ENCODE peak calls at places on chromosome 21, in ten cellular contexts. One of them, this sample, is unnamed.

GRCh38 chr21:33644383-33645074 is 2.2 kb downstream of the ITSN1 start:
- DNase-seq in stimulated activated CD4-positive, alpha-beta T cell treated with anti-CD3 and anti-CD28 coated beads, Interleukin-15, amount 100 ng/mL, for 1 hour: no peak
- DNase-seq in brain microvascular endothelial cell: peak
- DNase-seq in AG09309: peak
- DNase-seq in OCI-M1: no peak
- DNase-seq in myocyte: no peak
- DNase-seq in aorta: no peak
- DNase-seq in IMR-90: peak
- DNase-seq in hypothalamus: no peak
- DNase-seq in activated CD8-positive, alpha-beta memory T cell treated with anti-CD3 and anti-CD28 coated beads for 48 hours: no peak
- DNase-seq in this sample: no peak

GRCh38 chr21:45983981-45984551 is 2.5 kb downstream of the COL6A1 start:
- DNase-seq in myocyte: no peak
- DNase-seq in IMR-90: no peak
- DNase-seq in AG09309: no peak
- DNase-seq in activated CD8-positive, alpha-beta memory T cell treated with anti-CD3 and anti-CD28 coated beads for 48 hours: no peak
- DNase-seq in OCI-M1: no peak
- DNase-seq in stimulated activated CD4-positive, alpha-beta T cell treated with anti-CD3 and anti-CD28 coated beads, Interleukin-15, amount 100 ng/mL, for 1 hour: no peak
- DNase-seq in brain microvascular endothelial cell: no peak
- DNase-seq in aorta: peak
- DNase-seq in hypothalamus: no peak
- DNase-seq in this sample: no peak

GRCh38 chr21:39098696-39099111 is 84.5 kb downstream of the PSMG1 start:
- DNase-seq in activated CD8-positive, alpha-beta memory T cell treated with anti-CD3 and anti-CD28 coated beads for 48 hours: no peak
- DNase-seq in aorta: no peak
- DNase-seq in IMR-90: no peak
- DNase-seq in brain microvascular endothelial cell: no peak
- DNase-seq in myocyte: no peak
- DNase-seq in hypothalamus: no peak
- DNase-seq in OCI-M1: no peak
- DNase-seq in AG09309: no peak
- DNase-seq in stimulated activated CD4-positive, alpha-beta T cell treated with anti-CD3 and anti-CD28 coated beads, Interleukin-15, amount 100 ng/mL, for 1 hour: no peak
- DNase-seq in this sample: no peak

GRCh38 chr21:33357177-33357576 is 32.4 kb downstream of the IFNAR1 start:
- DNase-seq in IMR-90: no peak
- DNase-seq in hypothalamus: no peak
- DNase-seq in activated CD8-positive, alpha-beta memory T cell treated with anti-CD3 and anti-CD28 coated beads for 48 hours: no peak
- DNase-seq in aorta: no peak
- DNase-seq in AG09309: no peak
- DNase-seq in brain microvascular endothelial cell: no peak
- DNase-seq in OCI-M1: no peak
- DNase-seq in myocyte: no peak
- DNase-seq in stimulated activated CD4-positive, alpha-beta T cell treated with anti-CD3 and anti-CD28 coated beads, Interleukin-15, amount 100 ng/mL, for 1 hour: no peak
- DNase-seq in this sample: no peak

GRCh38 chr21:44752701-44753235 is 41.4 kb upstream of the TSPEAR start:
- DNase-seq in OCI-M1: no peak
- DNase-seq in IMR-90: no peak
- DNase-seq in myocyte: no peak
- DNase-seq in hypothalamus: no peak
- DNase-seq in brain microvascular endothelial cell: no peak
- DNase-seq in aorta: no peak
- DNase-seq in AG09309: no peak
- DNase-seq in activated CD8-positive, alpha-beta memory T cell treated with anti-CD3 and anti-CD28 coated beads for 48 hours: no peak
- DNase-seq in stimulated activated CD4-positive, alpha-beta T cell treated with anti-CD3 and anti-CD28 coated beads, Interleukin-15, amount 100 ng/mL, for 1 hour: no peak
- DNase-seq in this sample: no peak

GRCh38 chr21:32955307-32955937 is 70.3 kb upstream of the OLIG2 start:
- DNase-seq in IMR-90: no peak
- DNase-seq in stimulated activated CD4-positive, alpha-beta T cell treated with anti-CD3 and anti-CD28 coated beads, Interleukin-15, amount 100 ng/mL, for 1 hour: no peak
- DNase-seq in brain microvascular endothelial cell: no peak
- DNase-seq in hypothalamus: no peak
- DNase-seq in AG09309: no peak
- DNase-seq in OCI-M1: no peak
- DNase-seq in activated CD8-positive, alpha-beta memory T cell treated with anti-CD3 and anti-CD28 coated beads for 48 hours: no peak
- DNase-seq in myocyte: no peak
- DNase-seq in aorta: no peak
- DNase-seq in this sample: no peak

GRCh38 chr21:32233055-32233546 is 45.7 kb downstream of the MIS18A start:
- DNase-seq in AG09309: no peak
- DNase-seq in stimulated activated CD4-positive, alpha-beta T cell treated with anti-CD3 and anti-CD28 coated beads, Interleukin-15, amount 100 ng/mL, for 1 hour: no peak
- DNase-seq in IMR-90: peak
- DNase-seq in hypothalamus: no peak
- DNase-seq in myocyte: no peak
- DNase-seq in aorta: no peak
- DNase-seq in OCI-M1: no peak
- DNase-seq in activated CD8-positive, alpha-beta memory T cell treated with anti-CD3 and anti-CD28 coated beads for 48 hours: no peak
- DNase-seq in brain microvascular endothelial cell: no peak
- DNase-seq in this sample: no peak

GRCh38 chr21:33767960-33768359 is 125.7 kb downstream of the ITSN1 start:
- DNase-seq in stimulated activated CD4-positive, alpha-beta T cell treated with anti-CD3 and anti-CD28 coated beads, Interleukin-15, amount 100 ng/mL, for 1 hour: no peak
- DNase-seq in IMR-90: no peak
- DNase-seq in aorta: no peak
- DNase-seq in OCI-M1: no peak
- DNase-seq in myocyte: no peak
- DNase-seq in brain microvascular endothelial cell: no peak
- DNase-seq in AG09309: no peak
- DNase-seq in activated CD8-positive, alpha-beta memory T cell treated with anti-CD3 and anti-CD28 coated beads for 48 hours: no peak
- DNase-seq in hypothalamus: no peak
- DNase-seq in this sample: no peak

GRCh38 chr21:35294231-35294898 is 245.3 kb upstream of the RUNX1 start:
- DNase-seq in IMR-90: no peak
- DNase-seq in stimulated activated CD4-positive, alpha-beta T cell treated with anti-CD3 and anti-CD28 coated beads, Interleukin-15, amount 100 ng/mL, for 1 hour: no peak
- DNase-seq in activated CD8-positive, alpha-beta memory T cell treated with anti-CD3 and anti-CD28 coated beads for 48 hours: no peak
- DNase-seq in OCI-M1: no peak
- DNase-seq in hypothalamus: no peak
- DNase-seq in AG09309: no peak
- DNase-seq in brain microvascular endothelial cell: no peak
- DNase-seq in myocyte: peak
- DNase-seq in aorta: no peak
- DNase-seq in this sample: no peak

GRCh38 chr21:25953196-25953595 is 217.4 kb downstream of the APP start:
- DNase-seq in myocyte: no peak
- DNase-seq in brain microvascular endothelial cell: no peak
- DNase-seq in activated CD8-positive, alpha-beta memory T cell treated with anti-CD3 and anti-CD28 coated beads for 48 hours: no peak
- DNase-seq in AG09309: no peak
- DNase-seq in OCI-M1: no peak
- DNase-seq in stimulated activated CD4-positive, alpha-beta T cell treated with anti-CD3 and anti-CD28 coated beads, Interleukin-15, amount 100 ng/mL, for 1 hour: no peak
- DNase-seq in aorta: no peak
- DNase-seq in hypothalamus: no peak
- DNase-seq in IMR-90: no peak
- DNase-seq in this sample: no peak

GRCh38 chr21:41777934-41778815 is 11.3 kb upstream of the RIPK4 start:
- DNase-seq in stimulated activated CD4-positive, alpha-beta T cell treated with anti-CD3 and anti-CD28 coated beads, Interleukin-15, amount 100 ng/mL, for 1 hour: no peak
- DNase-seq in aorta: peak
- DNase-seq in activated CD8-positive, alpha-beta memory T cell treated with anti-CD3 and anti-CD28 coated beads for 48 hours: no peak
- DNase-seq in IMR-90: peak
- DNase-seq in brain microvascular endothelial cell: peak
- DNase-seq in AG09309: peak
- DNase-seq in myocyte: peak
- DNase-seq in OCI-M1: peak
- DNase-seq in hypothalamus: peak
- DNase-seq in this sample: no peak

GRCh38 chr21:15895142-15896106 is 165.6 kb downstream of the USP25 start:
- DNase-seq in brain microvascular endothelial cell: no peak
- DNase-seq in aorta: no peak
- DNase-seq in activated CD8-positive, alpha-beta memory T cell treated with anti-CD3 and anti-CD28 coated beads for 48 hours: no peak
- DNase-seq in hypothalamus: no peak
- DNase-seq in IMR-90: peak
- DNase-seq in stimulated activated CD4-positive, alpha-beta T cell treated with anti-CD3 and anti-CD28 coated beads, Interleukin-15, amount 100 ng/mL, for 1 hour: no peak
- DNase-seq in myocyte: peak
- DNase-seq in AG09309: no peak
- DNase-seq in OCI-M1: no peak
- DNase-seq in this sample: no peak

GRCh38 chr21:42236014-42236413 is 17.1 kb downstream of the ABCG1 start:
- DNase-seq in stimulated activated CD4-positive, alpha-beta T cell treated with anti-CD3 and anti-CD28 coated beads, Interleukin-15, amount 100 ng/mL, for 1 hour: no peak
- DNase-seq in AG09309: no peak
- DNase-seq in OCI-M1: no peak
- DNase-seq in brain microvascular endothelial cell: no peak
- DNase-seq in IMR-90: no peak
- DNase-seq in aorta: no peak
- DNase-seq in hypothalamus: no peak
- DNase-seq in myocyte: no peak
- DNase-seq in activated CD8-positive, alpha-beta memory T cell treated with anti-CD3 and anti-CD28 coated beads for 48 hours: no peak
- DNase-seq in this sample: no peak

GRCh38 chr21:33112151-33112550 is 42.2 kb downstream of the OLIG1 start:
- DNase-seq in OCI-M1: no peak
- DNase-seq in hypothalamus: no peak
- DNase-seq in aorta: no peak
- DNase-seq in AG09309: no peak
- DNase-seq in brain microvascular endothelial cell: no peak
- DNase-seq in myocyte: no peak
- DNase-seq in activated CD8-positive, alpha-beta memory T cell treated with anti-CD3 and anti-CD28 coated beads for 48 hours: no peak
- DNase-seq in stimulated activated CD4-positive, alpha-beta T cell treated with anti-CD3 and anti-CD28 coated beads, Interleukin-15, amount 100 ng/mL, for 1 hour: no peak
- DNase-seq in IMR-90: no peak
- DNase-seq in this sample: no peak

GRCh38 chr21:46402421-46402820 is 56.3 kb upstream of the DIP2A start:
- DNase-seq in AG09309: no peak
- DNase-seq in activated CD8-positive, alpha-beta memory T cell treated with anti-CD3 and anti-CD28 coated beads for 48 hours: no peak
- DNase-seq in aorta: no peak
- DNase-seq in myocyte: no peak
- DNase-seq in stimulated activated CD4-positive, alpha-beta T cell treated with anti-CD3 and anti-CD28 coated beads, Interleukin-15, amount 100 ng/mL, for 1 hour: no peak
- DNase-seq in OCI-M1: no peak
- DNase-seq in hypothalamus: no peak
- DNase-seq in IMR-90: no peak
- DNase-seq in brain microvascular endothelial cell: no peak
- DNase-seq in this sample: no peak

GRCh38 chr21:29825936-29826335 is 113.9 kb downstream of the GRIK1 start:
- DNase-seq in brain microvascular endothelial cell: no peak
- DNase-seq in aorta: no peak
- DNase-seq in activated CD8-positive, alpha-beta memory T cell treated with anti-CD3 and anti-CD28 coated beads for 48 hours: no peak
- DNase-seq in myocyte: no peak
- DNase-seq in IMR-90: no peak
- DNase-seq in AG09309: no peak
- DNase-seq in OCI-M1: no peak
- DNase-seq in hypothalamus: no peak
- DNase-seq in stimulated activated CD4-positive, alpha-beta T cell treated with anti-CD3 and anti-CD28 coated beads, Interleukin-15, amount 100 ng/mL, for 1 hour: no peak
- DNase-seq in this sample: no peak

GRCh38 chr21:40043423-40043822 is 176.2 kb downstream of the PCP4 start:
- DNase-seq in AG09309: no peak
- DNase-seq in activated CD8-positive, alpha-beta memory T cell treated with anti-CD3 and anti-CD28 coated beads for 48 hours: no peak
- DNase-seq in brain microvascular endothelial cell: no peak
- DNase-seq in OCI-M1: peak
- DNase-seq in aorta: no peak
- DNase-seq in stimulated activated CD4-positive, alpha-beta T cell treated with anti-CD3 and anti-CD28 coated beads, Interleukin-15, amount 100 ng/mL, for 1 hour: no peak
- DNase-seq in hypothalamus: no peak
- DNase-seq in IMR-90: no peak
- DNase-seq in myocyte: no peak
- DNase-seq in this sample: no peak